ENCODE peak calls at places on chromosomes 4 and X, in six cellular contexts. S is HS-5; E is A172; A is T-helper 1 cell; M is activated CD4-positive, alpha-beta T cell treated with anti-CD3 and anti-CD28 coated beads, Interleukin-2, amount 50 U/mL, for 1 hour; P is ureter. I is an unnamed sample.

GRCh38 chr4:16231570-16232252 is 5.4 kb upstream of the TAPT1 start:
- DNase-seq in S (no peak), E (no peak), A (no peak), M (no peak), P (no peak), I (no peak)

GRCh38 chrX:153863251-153863991 is 22.6 kb downstream of the L1CAM start:
- DNase-seq in S (no peak), E (no peak), A (no peak), M (no peak), P (no peak), I (no peak)

GRCh38 chr4:154822775-154823174 is 41.7 kb downstream of the RBM46 start:
- DNase-seq in S (peak; percentile 64), E (peak; percentile 4), A (no peak), M (no peak), P (no peak), I (peak; percentile 13)

GRCh38 chr4:102036016-102036415 is 245.5 kb downstream of the BANK1 start:
- DNase-seq in S (no peak), E (no peak), A (no peak), M (no peak), P (no peak), I (no peak)

GRCh38 chr4:69875576-69875975 is 15.6 kb upstream of the SULT1E1 start:
- DNase-seq in S (no peak), E (no peak), A (no peak), M (no peak), P (no peak), I (no peak)

GRCh38 chrX:86002076-86002896 is 45.1 kb downstream of the CHM start:
- DNase-seq in S (no peak), E (peak; percentile 38), A (no peak), M (no peak), P (no peak), I (peak; percentile 40)

GRCh38 chrX:153530411-153531145 is 13.1 kb downstream of the ATP2B3 start:
- DNase-seq in S (no peak), E (no peak), A (no peak), M (no peak), P (no peak), I (no peak)

GRCh38 chrX:140274761-140275525 is 229.9 kb downstream of the SOX3 start:
- DNase-seq in S (peak; percentile 66), E (peak; percentile 0), A (no peak), M (no peak), P (no peak), I (peak; percentile 85)

GRCh38 chr4:111400736-111401135 is 744.5 kb upstream of the FAM241A start:
- DNase-seq in S (no peak), E (peak; percentile 13), A (no peak), M (no peak), P (no peak), I (peak; percentile 48)

GRCh38 chr4:3276961-3277360 is 15.9 kb upstream of the RGS12 start:
- DNase-seq in S (no peak), E (peak; percentile 73), A (no peak), M (no peak), P (no peak), I (peak; percentile 75)

GRCh38 chr4:140152015-140152703 is 1.8 kb downstream of the MAML3 start:
- DNase-seq in S (no peak), E (no peak), A (peak; percentile 69), M (peak; percentile 77), P (peak; percentile 86), I (no peak)

GRCh38 chrX:45540181-45540580 is 339.5 kb upstream of the DIPK2B start:
- DNase-seq in S (no peak), E (no peak), A (no peak), M (no peak), P (no peak), I (no peak)

GRCh38 chr4:114927881-114928280 is 185.5 kb downstream of the NDST4 start:
- DNase-seq in S (no peak), E (no peak), A (no peak), M (no peak), P (no peak), I (no peak)

GRCh38 chrX:87338510-87338909 is 179.1 kb upstream of the KLHL4 start:
- DNase-seq in S (peak; percentile 0), E (peak; percentile 0), A (no peak), M (no peak), P (no peak), I (peak; percentile 13)

GRCh38 chrX:148552775-148553174 is 52.4 kb downstream of the AFF2 start:
- DNase-seq in S (no peak), E (no peak), A (no peak), M (no peak), P (no peak), I (no peak)

GRCh38 chr4:113591982-113592381 is 169.6 kb downstream of the CAMK2D start:
- DNase-seq in S (no peak), E (no peak), A (no peak), M (no peak), P (no peak), I (peak; percentile 47)

GRCh38 chr4:45033676-45034410 is 307.5 kb upstream of the GNPDA2 start:
- DNase-seq in S (no peak), E (no peak), A (no peak), M (no peak), P (no peak), I (no peak)

GRCh38 chr4:87543835-87544461 is 14.8 kb upstream of the SPARCL1 start:
- DNase-seq in S (peak; percentile 41), E (peak; percentile 46), A (no peak), M (no peak), P (no peak), I (peak; percentile 56)

GRCh38 chrX:19121898-19122640 is at the start of gene ADGRG2:
- DNase-seq in S (no peak), E (peak; percentile 12), A (no peak), M (no peak), P (no peak), I (no peak)

GRCh38 chrX:13699183-13699826 is 10.4 kb downstream of the RAB9A start:
- DNase-seq in S (no peak), E (peak; percentile 33), A (no peak), M (no peak), P (no peak), I (peak; percentile 20)

GRCh38 chr4:183738081-183738673 is 79.1 kb downstream of the TRAPPC11 start:
- DNase-seq in S (no peak), E (no peak), A (no peak), M (no peak), P (no peak), I (no peak)

GRCh38 chrX:18886344-18887161 is 97.4 kb downstream of the PHKA2 start:
- DNase-seq in S (peak; percentile 24), E (peak; percentile 27), A (peak; percentile 32), M (peak; percentile 35), P (peak; percentile 90), I (peak; percentile 28)

GRCh38 chr4:136741468-136741867 is 790.8 kb downstream of the PCDH18 start:
- DNase-seq in S (no peak), E (peak; percentile 18), A (no peak), M (no peak), P (no peak), I (peak; percentile 72)

GRCh38 chrX:107700317-107700774 is 72.0 kb downstream of the PRPS1 start:
- DNase-seq in S (no peak), E (no peak), A (no peak), M (no peak), P (peak; percentile 42), I (no peak)

GRCh38 chrX:13658602-13659001 is 5.7 kb downstream of the TCEANC start:
- DNase-seq in S (peak; percentile 23), E (peak; percentile 47), A (no peak), M (no peak), P (no peak), I (peak; percentile 23)

GRCh38 chr4:55407764-55408163 is 12.0 kb downstream of the TMEM165 start:
- DNase-seq in S (no peak), E (no peak), A (no peak), M (no peak), P (no peak), I (no peak)

GRCh38 chr4:181278941-181279340 is 964.3 kb upstream of the TENM3 start:
- DNase-seq in S (no peak), E (no peak), A (no peak), M (no peak), P (no peak), I (no peak)

GRCh38 chr4:40980318-40980883 is 230.6 kb downstream of the NSUN7 start:
- DNase-seq in S (no peak), E (no peak), A (no peak), M (no peak), P (no peak), I (no peak)

GRCh38 chr4:56084849-56085248 is 136.1 kb downstream of the CEP135 start:
- DNase-seq in S (no peak), E (no peak), A (no peak), M (no peak), P (no peak), I (no peak)

GRCh38 chr4:92599044-92599443 is 295.3 kb downstream of the GRID2 start:
- DNase-seq in S (no peak), E (peak; percentile 4), A (no peak), M (no peak), P (no peak), I (no peak)